ENCODE peak calls at places on chromosomes 5 and 9, in five cellular contexts. One of them, this sample, is unnamed.

GRCh38 chr5:102755691-102756371 is 726 bp downstream of the PAM start:
- DNase-seq in psoas muscle: peak; percentile 61
- DNase-seq in fibroblast of lung: peak; percentile 79
- DNase-seq in effector memory CD4-positive, alpha-beta T cell: peak; percentile 56
- DNase-seq in Karpas-422: peak; percentile 63
- DNase-seq in this sample: peak; percentile 80

GRCh38 chr5:78002690-78003089 is 226.6 kb upstream of the TBCA start:
- DNase-seq in fibroblast of lung: no peak
- DNase-seq in psoas muscle: no peak
- DNase-seq in effector memory CD4-positive, alpha-beta T cell: no peak
- DNase-seq in Karpas-422: no peak
- DNase-seq in this sample: no peak

GRCh38 chr9:114894801-114895433 is 35.5 kb downstream of the TNFSF8 start:
- DNase-seq in effector memory CD4-positive, alpha-beta T cell: no peak
- DNase-seq in Karpas-422: no peak
- DNase-seq in fibroblast of lung: peak; percentile 98
- DNase-seq in psoas muscle: no peak
- DNase-seq in this sample: no peak

GRCh38 chr9:85202596-85202995 is 533.1 kb downstream of the NTRK2 start:
- DNase-seq in effector memory CD4-positive, alpha-beta T cell: no peak
- DNase-seq in fibroblast of lung: peak; percentile 92
- DNase-seq in psoas muscle: no peak
- DNase-seq in Karpas-422: no peak
- DNase-seq in this sample: no peak

GRCh38 chr9:81592890-81593271 is 96.5 kb downstream of the TLE1 start:
- DNase-seq in effector memory CD4-positive, alpha-beta T cell: no peak
- DNase-seq in fibroblast of lung: no peak
- DNase-seq in psoas muscle: peak; percentile 43
- DNase-seq in Karpas-422: no peak
- DNase-seq in this sample: peak; percentile 87

GRCh38 chr5:9198399-9198798 is 347.5 kb downstream of the SEMA5A start:
- DNase-seq in fibroblast of lung: peak; percentile 48
- DNase-seq in Karpas-422: no peak
- DNase-seq in effector memory CD4-positive, alpha-beta T cell: no peak
- DNase-seq in psoas muscle: no peak
- DNase-seq in this sample: no peak

GRCh38 chr5:124790895-124791732 is 44.7 kb upstream of the ZNF608 start:
- DNase-seq in Karpas-422: no peak
- DNase-seq in psoas muscle: no peak
- DNase-seq in fibroblast of lung: peak; percentile 74
- DNase-seq in effector memory CD4-positive, alpha-beta T cell: no peak
- DNase-seq in this sample: no peak

GRCh38 chr9:119179701-119180100 is 189.5 kb downstream of the BRINP1 start:
- DNase-seq in fibroblast of lung: no peak
- DNase-seq in effector memory CD4-positive, alpha-beta T cell: no peak
- DNase-seq in Karpas-422: no peak
- DNase-seq in psoas muscle: no peak
- DNase-seq in this sample: no peak

GRCh38 chr5:130213607-130214006 is 309.3 kb downstream of the CHSY3 start:
- DNase-seq in effector memory CD4-positive, alpha-beta T cell: no peak
- DNase-seq in fibroblast of lung: no peak
- DNase-seq in Karpas-422: no peak
- DNase-seq in psoas muscle: no peak
- DNase-seq in this sample: no peak

GRCh38 chr5:159459951-159460538 is 129.8 kb upstream of the IL12B start:
- DNase-seq in fibroblast of lung: peak; percentile 27
- DNase-seq in Karpas-422: peak; percentile 42
- DNase-seq in psoas muscle: no peak
- DNase-seq in effector memory CD4-positive, alpha-beta T cell: no peak
- DNase-seq in this sample: no peak

GRCh38 chr5:167671176-167671575 is 620.3 kb upstream of the WWC1 start:
- DNase-seq in Karpas-422: no peak
- DNase-seq in fibroblast of lung: peak; percentile 77
- DNase-seq in effector memory CD4-positive, alpha-beta T cell: no peak
- DNase-seq in psoas muscle: no peak
- DNase-seq in this sample: no peak

GRCh38 chr5:10289353-10289752 is 18.3 kb downstream of the CMBL start:
- DNase-seq in fibroblast of lung: no peak
- DNase-seq in psoas muscle: peak; percentile 54
- DNase-seq in Karpas-422: peak; percentile 37
- DNase-seq in effector memory CD4-positive, alpha-beta T cell: no peak
- DNase-seq in this sample: no peak

GRCh38 chr5:151023651-151024050 is 3.3 kb downstream of the GPX3 start:
- DNase-seq in fibroblast of lung: peak; percentile 73
- DNase-seq in Karpas-422: no peak
- DNase-seq in effector memory CD4-positive, alpha-beta T cell: no peak
- DNase-seq in psoas muscle: peak; percentile 64
- DNase-seq in this sample: no peak

GRCh38 chr5:78624011-78624541 is 24.5 kb downstream of the LHFPL2 start:
- DNase-seq in fibroblast of lung: peak; percentile 53
- DNase-seq in Karpas-422: no peak
- DNase-seq in effector memory CD4-positive, alpha-beta T cell: no peak
- DNase-seq in psoas muscle: no peak
- DNase-seq in this sample: no peak

GRCh38 chr5:71481441-71481840 is 26.0 kb downstream of the BDP1 start:
- DNase-seq in psoas muscle: no peak
- DNase-seq in effector memory CD4-positive, alpha-beta T cell: no peak
- DNase-seq in fibroblast of lung: no peak
- DNase-seq in Karpas-422: no peak
- DNase-seq in this sample: no peak

GRCh38 chr5:71471193-71471592 is 15.7 kb downstream of the BDP1 start:
- DNase-seq in Karpas-422: no peak
- DNase-seq in fibroblast of lung: peak; percentile 59
- DNase-seq in effector memory CD4-positive, alpha-beta T cell: no peak
- DNase-seq in psoas muscle: peak; percentile 25
- DNase-seq in this sample: no peak

GRCh38 chr5:71475788-71476384 is 20.4 kb downstream of the BDP1 start:
- DNase-seq in fibroblast of lung: peak; percentile 22
- DNase-seq in Karpas-422: peak; percentile 65
- DNase-seq in psoas muscle: no peak
- DNase-seq in effector memory CD4-positive, alpha-beta T cell: no peak
- DNase-seq in this sample: no peak
- H3K27ac ChIP-seq in fibroblast of lung: no peak overlapping the region
- H3K27ac ChIP-seq in Karpas-422: no peak overlapping the region
- H3K27ac ChIP-seq in psoas muscle: no peak overlapping the region
- H3K27ac ChIP-seq in effector memory CD4-positive, alpha-beta T cell: no peak overlapping the region
- H3K27ac ChIP-seq in this sample: no peak overlapping the region

DNA sequence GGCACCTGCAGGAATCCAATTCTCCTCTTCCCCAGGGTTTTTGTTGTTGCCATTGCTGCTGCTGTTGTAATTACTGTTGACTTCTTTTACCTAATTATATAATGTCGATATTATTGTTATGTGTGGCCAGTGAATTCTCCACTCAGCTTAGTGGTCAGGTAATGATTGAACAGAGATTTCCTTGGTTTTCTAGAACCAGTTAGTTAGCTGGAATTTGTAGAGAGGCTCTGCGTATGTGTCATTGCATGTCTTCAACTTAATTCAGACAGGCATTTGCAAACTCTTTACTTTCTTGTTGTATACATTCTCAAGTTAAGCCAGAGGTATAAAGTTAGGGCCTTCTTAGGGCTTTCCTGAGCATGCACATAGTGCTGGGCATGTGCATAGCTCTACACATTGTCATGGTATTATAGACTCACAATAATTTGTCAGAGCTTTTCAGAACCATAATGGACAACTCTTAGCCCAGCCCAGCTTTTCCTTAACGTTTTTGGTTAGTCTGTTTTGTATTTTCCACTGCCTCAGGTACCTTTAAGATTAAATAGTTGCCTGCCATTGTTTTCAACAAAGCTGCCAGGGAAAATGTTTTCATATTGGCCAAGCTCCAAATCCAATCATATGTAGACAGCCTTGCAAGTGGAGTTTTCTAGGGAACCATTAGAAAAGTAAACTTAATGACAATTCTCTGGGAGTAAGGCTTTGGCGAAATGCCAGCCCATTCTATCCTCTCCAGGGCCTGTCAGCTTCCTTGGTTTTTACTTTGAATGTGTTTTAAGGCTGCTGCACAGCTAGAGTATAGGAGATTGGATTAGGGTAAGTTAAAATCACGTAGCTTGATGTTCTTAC is 68.1 kb downstream of the UBE2R2 start:
- DNase-seq in Karpas-422: no peak
- DNase-seq in fibroblast of lung: peak; percentile 58
- DNase-seq in psoas muscle: no peak
- DNase-seq in effector memory CD4-positive, alpha-beta T cell: no peak
- DNase-seq in this sample: no peak
- H3K27ac ChIP-seq in Karpas-422: no peak overlapping the region
- H3K27ac ChIP-seq in fibroblast of lung: no peak overlapping the region
- H3K27ac ChIP-seq in psoas muscle: peak overlapping the region; percentile 17
- H3K27ac ChIP-seq in effector memory CD4-positive, alpha-beta T cell: no peak overlapping the region
- H3K27ac ChIP-seq in this sample: no peak overlapping the region

GRCh38 chr5:56637321-56637920 is 177.9 kb upstream of the MAP3K1 start:
- DNase-seq in psoas muscle: no peak
- DNase-seq in Karpas-422: no peak
- DNase-seq in effector memory CD4-positive, alpha-beta T cell: no peak
- DNase-seq in fibroblast of lung: peak; percentile 75
- DNase-seq in this sample: no peak
- H3K27ac ChIP-seq in psoas muscle: no peak overlapping the region
- H3K27ac ChIP-seq in Karpas-422: no peak overlapping the region
- H3K27ac ChIP-seq in effector memory CD4-positive, alpha-beta T cell: no peak overlapping the region
- H3K27ac ChIP-seq in fibroblast of lung: no peak overlapping the region
- H3K27ac ChIP-seq in this sample: peak overlapping the region; percentile 95

GRCh38 chr9:131120620-131121228 is 4.7 kb upstream of the NUP214 start:
- DNase-seq in psoas muscle: no peak
- DNase-seq in effector memory CD4-positive, alpha-beta T cell: no peak
- DNase-seq in fibroblast of lung: no peak
- DNase-seq in Karpas-422: no peak
- DNase-seq in this sample: no peak
- H3K27ac ChIP-seq in psoas muscle: no peak overlapping the region
- H3K27ac ChIP-seq in effector memory CD4-positive, alpha-beta T cell: no peak overlapping the region
- H3K27ac ChIP-seq in fibroblast of lung: no peak overlapping the region
- H3K27ac ChIP-seq in Karpas-422: no peak overlapping the region
- H3K27ac ChIP-seq in this sample: peak overlapping the region; percentile 93

GRCh38 chr5:32498484-32498883 is 53.9 kb upstream of the ZFR start:
- DNase-seq in fibroblast of lung: no peak
- DNase-seq in effector memory CD4-positive, alpha-beta T cell: no peak
- DNase-seq in psoas muscle: no peak
- DNase-seq in Karpas-422: no peak
- DNase-seq in this sample: no peak

GRCh38 chr5:32501071-32501470 is 56.5 kb upstream of the ZFR start:
- DNase-seq in Karpas-422: no peak
- DNase-seq in effector memory CD4-positive, alpha-beta T cell: no peak
- DNase-seq in fibroblast of lung: no peak
- DNase-seq in psoas muscle: no peak
- DNase-seq in this sample: no peak

GRCh38 chr5:32501623-32502022 is 57.1 kb upstream of the ZFR start:
- DNase-seq in effector memory CD4-positive, alpha-beta T cell: no peak
- DNase-seq in psoas muscle: no peak
- DNase-seq in fibroblast of lung: no peak
- DNase-seq in Karpas-422: no peak
- DNase-seq in this sample: no peak

GRCh38 chr5:32500206-32500605 is 55.7 kb upstream of the ZFR start:
- DNase-seq in effector memory CD4-positive, alpha-beta T cell: no peak
- DNase-seq in psoas muscle: no peak
- DNase-seq in fibroblast of lung: no peak
- DNase-seq in Karpas-422: peak; percentile 58
- DNase-seq in this sample: no peak

GRCh38 chr5:32499261-32499660 is 54.7 kb upstream of the ZFR start:
- DNase-seq in effector memory CD4-positive, alpha-beta T cell: no peak
- DNase-seq in Karpas-422: no peak
- DNase-seq in fibroblast of lung: no peak
- DNase-seq in psoas muscle: no peak
- DNase-seq in this sample: no peak
- H3K27ac ChIP-seq in effector memory CD4-positive, alpha-beta T cell: no peak overlapping the region
- H3K27ac ChIP-seq in Karpas-422: no peak overlapping the region
- H3K27ac ChIP-seq in fibroblast of lung: no peak overlapping the region
- H3K27ac ChIP-seq in psoas muscle: no peak overlapping the region
- H3K27ac ChIP-seq in this sample: no peak overlapping the region

GRCh38 chr5:143181173-143181572 is 222.3 kb downstream of the NR3C1 start:
- DNase-seq in Karpas-422: no peak
- DNase-seq in effector memory CD4-positive, alpha-beta T cell: no peak
- DNase-seq in psoas muscle: no peak
- DNase-seq in fibroblast of lung: no peak
- DNase-seq in this sample: no peak

GRCh38 chr5:143180751-143181150 is 222.7 kb downstream of the NR3C1 start:
- DNase-seq in Karpas-422: no peak
- DNase-seq in effector memory CD4-positive, alpha-beta T cell: no peak
- DNase-seq in fibroblast of lung: no peak
- DNase-seq in psoas muscle: no peak
- DNase-seq in this sample: no peak

GRCh38 chr5:143183989-143184388 is 219.5 kb downstream of the NR3C1 start:
- DNase-seq in fibroblast of lung: no peak
- DNase-seq in effector memory CD4-positive, alpha-beta T cell: no peak
- DNase-seq in psoas muscle: no peak
- DNase-seq in Karpas-422: no peak
- DNase-seq in this sample: no peak

GRCh38 chr5:143182106-143182505 is 221.4 kb downstream of the NR3C1 start:
- DNase-seq in effector memory CD4-positive, alpha-beta T cell: no peak
- DNase-seq in fibroblast of lung: no peak
- DNase-seq in Karpas-422: no peak
- DNase-seq in psoas muscle: no peak
- DNase-seq in this sample: no peak

DNA sequence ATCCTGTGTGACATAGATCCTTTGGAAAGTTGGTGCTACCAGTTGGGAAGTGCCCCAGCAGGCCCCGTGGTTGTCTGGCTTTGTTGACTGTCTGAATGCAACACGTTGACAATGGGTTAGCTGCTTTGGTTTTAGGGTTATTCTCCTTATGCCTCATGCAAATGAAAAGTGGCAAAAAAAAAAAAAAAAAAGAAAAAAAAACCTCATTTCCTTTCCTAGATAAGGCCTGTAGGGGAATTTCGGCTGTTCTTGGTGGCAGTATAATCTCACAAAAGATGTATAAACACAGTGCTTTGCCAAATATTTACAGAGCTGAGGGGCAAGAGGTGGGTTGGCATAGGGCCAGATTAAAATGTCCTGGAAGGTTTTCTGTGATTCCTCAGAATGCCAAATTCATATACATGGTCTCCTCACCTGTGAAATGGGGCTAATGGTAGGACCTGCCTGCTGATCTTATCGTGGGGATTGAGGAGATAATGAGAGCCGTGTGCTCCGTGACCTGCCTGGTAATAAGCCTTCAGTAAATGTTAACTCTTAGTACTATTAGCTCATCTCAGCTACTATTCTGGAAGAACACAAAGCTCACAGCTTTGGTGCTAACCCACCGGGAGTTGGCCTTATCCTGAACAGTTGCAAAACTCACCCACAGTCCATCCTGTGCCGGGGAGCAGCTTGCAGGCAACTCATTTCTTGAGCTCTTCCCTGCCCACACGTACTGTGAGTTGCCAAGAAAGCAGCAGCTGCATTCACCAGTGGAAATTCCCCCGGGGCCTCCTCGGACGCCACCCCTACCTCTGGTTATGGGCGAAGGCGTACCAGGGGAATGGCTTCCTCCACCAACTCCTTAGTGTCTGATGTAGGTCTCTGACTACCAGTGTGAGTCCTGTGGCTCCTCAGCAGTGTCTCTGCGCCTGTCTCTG is 220.3 kb downstream of the NR3C1 start:
- DNase-seq in effector memory CD4-positive, alpha-beta T cell: no peak
- DNase-seq in fibroblast of lung: peak; percentile 76
- DNase-seq in Karpas-422: peak; percentile 74
- DNase-seq in psoas muscle: peak; percentile 35
- DNase-seq in this sample: no peak
- H3K27ac ChIP-seq in effector memory CD4-positive, alpha-beta T cell: peak overlapping the region; percentile 43
- H3K27ac ChIP-seq in fibroblast of lung: no peak overlapping the region
- H3K27ac ChIP-seq in Karpas-422: peak overlapping the region; percentile 79
- H3K27ac ChIP-seq in psoas muscle: peak overlapping the region; percentile 5
- H3K27ac ChIP-seq in this sample: no peak overlapping the region